ENCODE peak calls at places on chromosome 21, in four cellular contexts. F, Z, D and V are unnamed samples.

GRCh38 chr21:26715878-26716506 is 129.2 kb downstream of the ADAMTS1 start:
- DNase-seq in F (no peak), Z (peak; percentile 16), D (no peak), V (no peak)

GRCh38 chr21:44919913-44920693 is 596 bp downstream of the ITGB2 start:
- DNase-seq in F (no peak), Z (no peak), D (no peak), V (no peak)

GRCh38 chr21:33881689-33882440 is 33.7 kb downstream of the ATP5PO start:
- DNase-seq in F (no peak), Z (no peak), D (no peak), V (no peak)

GRCh38 chr21:45873418-45873817 is 108.2 kb upstream of the COL6A1 start:
- DNase-seq in F (no peak), Z (no peak), D (no peak), V (no peak)

GRCh38 chr21:42146821-42147220 is 72.1 kb upstream of the ABCG1 start:
- DNase-seq in F (no peak), Z (no peak), D (no peak), V (no peak)

GRCh38 chr21:44911384-44912157 is 9.1 kb downstream of the ITGB2 start:
- DNase-seq in F (no peak), Z (no peak), D (peak; percentile 78), V (peak; percentile 39)

GRCh38 chr21:15064576-15065380 is at the start of gene NRIP1:
- DNase-seq in F (peak; percentile 56), Z (peak; percentile 80), D (peak; percentile 92), V (peak; percentile 73)

GRCh38 chr21:31034378-31034777 is 3.9 kb downstream of the KRTAP19-8 start:
- DNase-seq in F (no peak), Z (no peak), D (no peak), V (no peak)

GRCh38 chr21:31162827-31163226 is 124.6 kb upstream of the KRTAP19-8 start:
- DNase-seq in F (no peak), Z (no peak), D (no peak), V (no peak)

GRCh38 chr21:41960386-41960785 is 6.6 kb upstream of the C2CD2 start:
- DNase-seq in F (no peak), Z (no peak), D (no peak), V (no peak)

GRCh38 chr21:44337941-44338895 is 972 bp downstream of the CFAP410 start:
- DNase-seq in F (peak; percentile 48), Z (peak; percentile 22), D (peak; percentile 63), V (no peak)

GRCh38 chr21:29524055-29524454 is 225.3 kb downstream of the BACH1 start:
- DNase-seq in F (no peak), Z (no peak), D (no peak), V (no peak)

GRCh38 chr21:45874716-45875415 is 106.7 kb upstream of the COL6A1 start:
- DNase-seq in F (peak; percentile 5), Z (peak; percentile 96), D (no peak), V (no peak)

GRCh38 chr21:43312751-43313169 is 114.2 kb downstream of the SIK1 start:
- DNase-seq in F (no peak), Z (no peak), D (no peak), V (no peak)

GRCh38 chr21:34949499-34949898 is 99.6 kb downstream of the RUNX1 start:
- DNase-seq in F (no peak), Z (no peak), D (no peak), V (no peak)

GRCh38 chr21:36908260-36908908 is 58.1 kb downstream of the HLCS start:
- DNase-seq in F (no peak), Z (no peak), D (no peak), V (no peak)

GRCh38 chr21:43938751-43939442 is 73.2 kb upstream of the TRAPPC10 start:
- DNase-seq in F (peak; percentile 79), Z (no peak), D (peak; percentile 78), V (peak; percentile 79)

GRCh38 chr21:44006017-44006624 is 6.0 kb upstream of the TRAPPC10 start:
- DNase-seq in F (no peak), Z (peak; percentile 78), D (no peak), V (no peak)